ENCODE peak calls at places on chromosome X, in eight cellular contexts. M is astrocyte, D is PC-3, I is hepatocyte, Y is K562, H is H1, P is GM23248, B is GM23338. Z is an unnamed sample.
A peak's percentile ranks its signal among the peaks of the same experiment; 100 is the strongest.

GRCh38 chrX:153970398-153971123 is 1.1 kb downstream of the HCFC1 start:
- DNase-seq in Y (peak; percentile 87), B (peak; percentile 63), P (peak; percentile 69), H (no peak), M (peak; percentile 77), I (peak; percentile 68), D (peak; percentile 39), Z (peak; percentile 73)

GRCh38 chrX:155216940-155217450 is 735 bp downstream of the VBP1 start:
- DNase-seq in B (peak; percentile 16), H (no peak), I (peak; percentile 21), D (peak; percentile 6), P (peak; percentile 40), M (peak; percentile 28), Y (peak; percentile 52), Z (peak; percentile 19)

GRCh38 chrX:87338510-87338909 is 179.1 kb upstream of the KLHL4 start:
- DNase-seq in B (peak; percentile 34), M (no peak), I (peak; percentile 34), Y (peak; percentile 20), P (peak; percentile 0), H (no peak), D (peak; percentile 47), Z (peak; percentile 44)

GRCh38 chrX:153703036-153703370 is 15.3 kb downstream of the SLC6A8 start:
- DNase-seq in B (no peak), H (no peak), P (no peak), I (no peak), D (peak; percentile 72), M (peak; percentile 73), Y (no peak), Z (no peak)

GRCh38 chrX:2325076-2325784 is 175.5 kb downstream of the DHRSX start:
- DNase-seq in B (no peak), M (peak; percentile 94), P (no peak), D (no peak), H (no peak), I (no peak), Y (peak; percentile 84), Z (no peak)

GRCh38 chrX:9587551-9588096 is 122.8 kb downstream of the TBL1X start:
- DNase-seq in P (no peak), I (no peak), H (no peak), B (no peak), Y (no peak), M (no peak), D (no peak), Z (no peak)

GRCh38 chrX:75781618-75782017 is 3.4 kb downstream of the MAGEE2 start:
- DNase-seq in D (no peak), H (no peak), P (peak; percentile 10), M (no peak), Y (no peak), I (no peak), B (peak; percentile 1), Z (peak; percentile 15)

GRCh38 chrX:38271154-38271716 is 50.6 kb upstream of the SRPX start:
- DNase-seq in Y (no peak), B (no peak), M (no peak), I (no peak), P (peak; percentile 14), D (no peak), H (no peak), Z (no peak)

GRCh38 chrX:11398139-11398538 is 104.9 kb downstream of the AMELX start:
- DNase-seq in D (peak; percentile 52), Y (no peak), I (no peak), M (no peak), B (no peak), P (no peak), H (no peak), Z (no peak)

GRCh38 chrX:16739574-16739973 is 20.2 kb downstream of the SYAP1 start:
- DNase-seq in D (peak; percentile 42), Y (no peak), I (no peak), H (no peak), B (no peak), M (no peak), P (peak; percentile 55), Z (peak; percentile 66)

GRCh38 chrX:101550825-101551767 is 749 bp downstream of the ARMCX1 start:
- DNase-seq in I (peak; percentile 64), Y (peak; percentile 5), M (peak; percentile 20), H (no peak), P (peak; percentile 73), B (peak; percentile 68), D (no peak), Z (peak; percentile 72)

GRCh38 chrX:13598877-13599276 is 29.5 kb downstream of the EGFL6 start:
- DNase-seq in I (no peak), B (peak; percentile 28), D (peak; percentile 41), P (peak; percentile 34), H (no peak), Y (peak; percentile 28), M (no peak), Z (peak; percentile 23)

GRCh38 chrX:16828126-16828908 is 41.8 kb downstream of the RBBP7 start:
- DNase-seq in B (no peak), I (peak; percentile 60), P (peak; percentile 60), H (no peak), M (peak; percentile 94), Y (no peak), D (no peak), Z (no peak)

GRCh38 chrX:108246304-108246954 is 154.9 kb downstream of the ATG4A start:
- DNase-seq in D (no peak), Y (no peak), M (no peak), P (no peak), I (no peak), B (no peak), H (no peak), Z (no peak)

GRCh38 chrX:132491191-132491590 is 2.4 kb upstream of the MBNL3 start:
- DNase-seq in D (peak; percentile 79), P (no peak), I (peak; percentile 19), Y (no peak), M (no peak), B (peak; percentile 23), H (no peak), Z (no peak)

DNA sequence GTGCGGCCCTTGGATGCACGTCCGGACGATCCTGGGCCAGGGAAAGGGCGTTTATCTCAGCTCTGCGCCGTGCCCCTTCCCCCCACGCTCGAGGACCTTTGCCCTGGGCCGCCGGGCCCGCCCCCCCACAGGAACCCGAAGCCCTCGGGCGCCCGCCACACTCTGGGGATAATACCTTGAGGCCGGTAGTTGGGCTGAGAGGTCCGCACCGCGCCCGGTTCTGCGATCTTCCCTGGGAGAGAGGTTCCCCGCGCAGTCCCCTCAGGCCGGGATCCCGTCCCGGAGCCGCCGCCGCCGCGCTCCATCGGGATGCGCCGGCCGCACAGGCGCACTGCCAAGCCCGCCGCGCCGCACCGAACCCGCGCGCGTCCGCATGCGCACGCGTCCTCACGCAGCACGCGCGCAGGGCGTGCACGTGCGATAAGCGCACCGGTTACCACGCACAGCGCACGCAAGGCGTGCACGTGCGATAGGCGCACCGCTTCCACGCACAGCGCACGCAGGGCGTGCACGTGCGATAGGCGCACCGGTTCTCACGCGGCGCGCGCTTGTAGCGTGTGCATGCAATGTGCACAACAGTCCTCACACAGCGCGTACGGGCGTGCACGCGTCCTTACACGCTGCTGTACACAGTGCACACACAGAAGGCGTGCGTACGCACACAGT is at the start of gene MAP7D2:
- DNase-seq in D (no peak), B (peak; percentile 44), M (no peak), I (peak; percentile 16), P (peak; percentile 37), Y (no peak), H (no peak), Z (peak; percentile 45)
- TF ChIP-seq EZH2 in D (no peak), B (no peak), M (no peak), I (no peak), P (no peak), Y (no peak), H (no peak), Z (no peak)

GRCh38 chrX:137031517-137032377 is 2.0 kb downstream of the GPR101 start:
- DNase-seq in P (peak; percentile 55), H (no peak), M (peak; percentile 8), Y (peak; percentile 35), I (peak; percentile 56), D (peak; percentile 48), B (peak; percentile 68), Z (peak; percentile 68)

GRCh38 chrX:137032378-137032694 is 1.5 kb downstream of the GPR101 start:
- DNase-seq in I (no peak), P (no peak), Y (peak; percentile 2), D (no peak), H (no peak), M (no peak), B (no peak), Z (no peak)

GRCh38 chrX:137032841-137033773 is 688 bp downstream of the GPR101 start:
- DNase-seq in D (no peak), B (peak; percentile 12), P (no peak), M (no peak), Y (no peak), H (no peak), I (no peak), Z (no peak)

GRCh38 chrX:137033774-137034507 is at the start of gene GPR101:
- DNase-seq in M (no peak), B (peak; percentile 38), H (no peak), D (no peak), Y (no peak), P (peak; percentile 13), I (peak; percentile 11), Z (peak; percentile 59)

GRCh38 chrX:137034508-137034872 is 695 bp upstream of the GPR101 start:
- DNase-seq in Y (no peak), B (no peak), D (no peak), P (no peak), I (no peak), H (no peak), M (no peak), Z (no peak)
- TF ChIP-seq EZH2 in Y (no peak), B (no peak), D (no peak), P (peak; percentile 41), I (peak; percentile 32), H (peak; percentile 0), M (no peak), Z (no peak)

GRCh38 chrX:24862343-24862742 is 153.4 kb downstream of the ARX start:
- DNase-seq in I (no peak), M (peak; percentile 18), P (peak; percentile 8), D (no peak), Y (no peak), B (no peak), H (no peak), Z (no peak)
- TF ChIP-seq EZH2 in I (no peak), M (no peak), P (no peak), D (no peak), Y (no peak), B (no peak), H (no peak), Z (no peak)

DNA sequence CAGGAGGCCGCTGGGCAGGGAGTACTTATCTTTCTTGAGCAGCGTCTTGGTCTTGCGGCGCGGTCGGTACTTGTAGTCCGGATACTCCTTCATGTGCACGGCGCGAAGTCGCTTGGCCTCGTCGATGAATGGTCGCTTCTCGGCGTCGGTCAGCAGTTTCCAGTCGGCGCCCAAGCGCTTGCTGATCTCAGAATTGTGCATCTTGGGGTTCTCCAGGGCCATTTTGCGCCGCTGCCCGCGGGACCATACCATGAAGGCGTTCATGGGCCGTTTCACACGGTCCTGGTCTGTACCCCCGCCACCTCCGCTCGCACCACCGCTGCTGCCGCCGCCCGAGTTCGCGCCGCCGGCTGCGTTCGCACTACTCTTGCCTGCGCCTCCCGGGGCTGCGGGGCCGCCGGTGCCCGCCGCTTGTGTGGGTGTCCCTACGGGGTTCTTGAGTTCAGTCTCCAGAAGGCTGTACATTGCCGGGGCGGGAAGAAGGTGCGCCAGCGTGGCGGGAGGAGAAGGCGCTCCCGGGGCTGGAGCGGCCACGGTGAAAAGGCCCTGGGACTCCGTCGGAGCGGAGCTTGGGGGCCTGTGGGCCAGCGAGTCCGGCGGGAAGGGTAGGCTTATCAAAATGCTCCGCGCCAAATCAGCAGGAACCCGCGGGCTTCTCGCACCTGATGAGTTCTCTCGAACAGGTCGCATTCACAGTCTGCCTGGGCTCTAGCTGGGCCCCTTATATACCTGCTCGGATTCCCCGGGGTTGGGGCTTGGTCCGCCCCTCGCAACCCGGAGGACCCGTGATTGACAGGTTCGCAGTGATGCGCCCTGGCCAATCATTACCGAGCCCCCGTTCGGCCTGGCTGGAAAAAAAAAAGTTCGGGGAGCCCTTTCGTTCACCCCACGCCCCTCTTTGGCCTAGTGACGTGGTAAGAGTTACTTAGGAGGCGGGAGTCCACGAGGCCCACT is at the start of gene SOX3:
- DNase-seq in P (no peak), Y (no peak), D (no peak), B (peak; percentile 82), I (no peak), M (peak; percentile 11), H (no peak), Z (peak; percentile 85)
- TF ChIP-seq EZH2 in P (peak; percentile 75), Y (no peak), D (no peak), B (no peak), I (peak; percentile 96), M (peak; percentile 73), H (no peak), Z (no peak)